ENCODE peak calls at places on chromosomes 4 and X, in ten cellular contexts. One of them, this sample, is unnamed.

GRCh38 chrX:57596109-57596870 is 4.5 kb downstream of the ZXDB start:
- DNase-seq in CD4-positive, CD25-positive, alpha-beta regulatory T cell: no peak
- DNase-seq in PC-3: peak; percentile 63
- DNase-seq in PC-9: no peak
- DNase-seq in cardiac muscle cell: no peak
- DNase-seq in neural progenitor cell: no peak
- DNase-seq in uterus: no peak
- DNase-seq in sigmoid colon: no peak
- DNase-seq in heart right ventricle: no peak
- DNase-seq in thyroid gland: no peak
- DNase-seq in this sample: no peak

GRCh38 chr4:42649870-42650269 is 7.0 kb downstream of the ATP8A1 start:
- DNase-seq in uterus: no peak
- DNase-seq in PC-9: no peak
- DNase-seq in cardiac muscle cell: no peak
- DNase-seq in PC-3: no peak
- DNase-seq in CD4-positive, CD25-positive, alpha-beta regulatory T cell: no peak
- DNase-seq in neural progenitor cell: no peak
- DNase-seq in sigmoid colon: no peak
- DNase-seq in thyroid gland: no peak
- DNase-seq in heart right ventricle: no peak
- DNase-seq in this sample: no peak

GRCh38 chrX:138128025-138128671 is 562.2 kb downstream of the ZIC3 start:
- DNase-seq in sigmoid colon: no peak
- DNase-seq in CD4-positive, CD25-positive, alpha-beta regulatory T cell: peak; percentile 37
- DNase-seq in uterus: no peak
- DNase-seq in thyroid gland: no peak
- DNase-seq in neural progenitor cell: peak; percentile 56
- DNase-seq in cardiac muscle cell: peak; percentile 47
- DNase-seq in PC-9: no peak
- DNase-seq in heart right ventricle: peak; percentile 3
- DNase-seq in PC-3: peak; percentile 75
- DNase-seq in this sample: peak; percentile 8

GRCh38 chr4:82084747-82085146 is 289.0 kb downstream of the HNRNPD start:
- DNase-seq in CD4-positive, CD25-positive, alpha-beta regulatory T cell: no peak
- DNase-seq in PC-9: no peak
- DNase-seq in cardiac muscle cell: no peak
- DNase-seq in heart right ventricle: no peak
- DNase-seq in uterus: no peak
- DNase-seq in PC-3: no peak
- DNase-seq in thyroid gland: no peak
- DNase-seq in sigmoid colon: no peak
- DNase-seq in neural progenitor cell: no peak
- DNase-seq in this sample: no peak

GRCh38 chr4:30720656-30721352 is 635 bp downstream of the PCDH7 start:
- DNase-seq in uterus: peak; percentile 32
- DNase-seq in CD4-positive, CD25-positive, alpha-beta regulatory T cell: no peak
- DNase-seq in PC-9: no peak
- DNase-seq in neural progenitor cell: peak; percentile 66
- DNase-seq in PC-3: peak; percentile 21
- DNase-seq in sigmoid colon: peak; percentile 73
- DNase-seq in thyroid gland: peak; percentile 53
- DNase-seq in heart right ventricle: peak; percentile 14
- DNase-seq in cardiac muscle cell: peak; percentile 74
- DNase-seq in this sample: peak; percentile 66

GRCh38 chrX:154717824-154718223 is 33.1 kb downstream of the GAB3 start:
- DNase-seq in PC-9: no peak
- DNase-seq in cardiac muscle cell: no peak
- DNase-seq in heart right ventricle: no peak
- DNase-seq in CD4-positive, CD25-positive, alpha-beta regulatory T cell: peak; percentile 26
- DNase-seq in sigmoid colon: no peak
- DNase-seq in thyroid gland: no peak
- DNase-seq in PC-3: peak; percentile 70
- DNase-seq in uterus: no peak
- DNase-seq in neural progenitor cell: no peak
- DNase-seq in this sample: peak; percentile 22

GRCh38 chrX:104565791-104566687 is at the start of gene IL1RAPL2:
- DNase-seq in thyroid gland: peak; percentile 52
- DNase-seq in heart right ventricle: peak; percentile 4
- DNase-seq in uterus: no peak
- DNase-seq in CD4-positive, CD25-positive, alpha-beta regulatory T cell: peak; percentile 5
- DNase-seq in PC-9: peak; percentile 65
- DNase-seq in cardiac muscle cell: peak; percentile 89
- DNase-seq in PC-3: peak; percentile 81
- DNase-seq in neural progenitor cell: peak; percentile 83
- DNase-seq in sigmoid colon: no peak
- DNase-seq in this sample: peak; percentile 43

GRCh38 chr4:143089291-143089690 is 95.4 kb upstream of the USP38 start:
- DNase-seq in uterus: no peak
- DNase-seq in CD4-positive, CD25-positive, alpha-beta regulatory T cell: no peak
- DNase-seq in PC-3: no peak
- DNase-seq in thyroid gland: no peak
- DNase-seq in heart right ventricle: no peak
- DNase-seq in sigmoid colon: no peak
- DNase-seq in neural progenitor cell: peak; percentile 3
- DNase-seq in PC-9: no peak
- DNase-seq in cardiac muscle cell: peak; percentile 32
- DNase-seq in this sample: no peak

GRCh38 chr4:138870739-138871633 is 144.6 kb upstream of the NOCT start:
- DNase-seq in heart right ventricle: peak; percentile 58
- DNase-seq in cardiac muscle cell: peak; percentile 86
- DNase-seq in thyroid gland: peak; percentile 61
- DNase-seq in PC-9: peak; percentile 62
- DNase-seq in uterus: peak; percentile 66
- DNase-seq in CD4-positive, CD25-positive, alpha-beta regulatory T cell: peak; percentile 54
- DNase-seq in sigmoid colon: peak; percentile 71
- DNase-seq in neural progenitor cell: peak; percentile 81
- DNase-seq in PC-3: peak; percentile 80
- DNase-seq in this sample: peak; percentile 71

GRCh38 chrX:72735561-72735960 is 21.5 kb upstream of the PHKA1 start:
- DNase-seq in neural progenitor cell: no peak
- DNase-seq in PC-3: no peak
- DNase-seq in thyroid gland: no peak
- DNase-seq in PC-9: no peak
- DNase-seq in uterus: no peak
- DNase-seq in sigmoid colon: no peak
- DNase-seq in CD4-positive, CD25-positive, alpha-beta regulatory T cell: no peak
- DNase-seq in heart right ventricle: no peak
- DNase-seq in cardiac muscle cell: no peak
- DNase-seq in this sample: no peak

GRCh38 chr4:156346959-156347385 is 393.3 kb upstream of the CTSO start:
- DNase-seq in PC-9: no peak
- DNase-seq in heart right ventricle: no peak
- DNase-seq in CD4-positive, CD25-positive, alpha-beta regulatory T cell: no peak
- DNase-seq in sigmoid colon: no peak
- DNase-seq in uterus: no peak
- DNase-seq in thyroid gland: no peak
- DNase-seq in PC-3: peak; percentile 36
- DNase-seq in neural progenitor cell: peak; percentile 10
- DNase-seq in cardiac muscle cell: no peak
- DNase-seq in this sample: peak; percentile 2

GRCh38 chr4:146245246-146245645 is 30.9 kb downstream of the REELD1 start:
- DNase-seq in heart right ventricle: no peak
- DNase-seq in sigmoid colon: no peak
- DNase-seq in thyroid gland: no peak
- DNase-seq in neural progenitor cell: no peak
- DNase-seq in cardiac muscle cell: no peak
- DNase-seq in uterus: no peak
- DNase-seq in PC-3: no peak
- DNase-seq in PC-9: peak; percentile 39
- DNase-seq in CD4-positive, CD25-positive, alpha-beta regulatory T cell: no peak
- DNase-seq in this sample: no peak

GRCh38 chrX:54640721-54641120 is 110.7 kb downstream of the GNL3L start:
- DNase-seq in thyroid gland: no peak
- DNase-seq in neural progenitor cell: no peak
- DNase-seq in CD4-positive, CD25-positive, alpha-beta regulatory T cell: no peak
- DNase-seq in sigmoid colon: no peak
- DNase-seq in cardiac muscle cell: peak; percentile 48
- DNase-seq in PC-9: peak; percentile 52
- DNase-seq in PC-3: peak; percentile 6
- DNase-seq in uterus: no peak
- DNase-seq in heart right ventricle: no peak
- DNase-seq in this sample: no peak

GRCh38 chrX:19839770-19840254 is 47.6 kb downstream of the SH3KBP1 start:
- DNase-seq in uterus: no peak
- DNase-seq in cardiac muscle cell: no peak
- DNase-seq in neural progenitor cell: no peak
- DNase-seq in thyroid gland: no peak
- DNase-seq in PC-3: peak; percentile 72
- DNase-seq in sigmoid colon: no peak
- DNase-seq in heart right ventricle: no peak
- DNase-seq in PC-9: peak; percentile 94
- DNase-seq in CD4-positive, CD25-positive, alpha-beta regulatory T cell: peak; percentile 75
- DNase-seq in this sample: no peak

GRCh38 chrX:30577362-30577961 is at the start of gene TASL:
- DNase-seq in PC-3: no peak
- DNase-seq in CD4-positive, CD25-positive, alpha-beta regulatory T cell: peak; percentile 80
- DNase-seq in neural progenitor cell: no peak
- DNase-seq in PC-9: no peak
- DNase-seq in sigmoid colon: no peak
- DNase-seq in uterus: no peak
- DNase-seq in heart right ventricle: no peak
- DNase-seq in cardiac muscle cell: no peak
- DNase-seq in thyroid gland: no peak
- DNase-seq in this sample: no peak

GRCh38 chrX:48540015-48540350 is 469 bp downstream of the TBC1D25 start:
- DNase-seq in PC-3: no peak
- DNase-seq in thyroid gland: no peak
- DNase-seq in cardiac muscle cell: peak; percentile 74
- DNase-seq in neural progenitor cell: no peak
- DNase-seq in PC-9: no peak
- DNase-seq in sigmoid colon: no peak
- DNase-seq in uterus: peak; percentile 48
- DNase-seq in CD4-positive, CD25-positive, alpha-beta regulatory T cell: no peak
- DNase-seq in heart right ventricle: peak; percentile 29
- DNase-seq in this sample: peak; percentile 82

DNA sequence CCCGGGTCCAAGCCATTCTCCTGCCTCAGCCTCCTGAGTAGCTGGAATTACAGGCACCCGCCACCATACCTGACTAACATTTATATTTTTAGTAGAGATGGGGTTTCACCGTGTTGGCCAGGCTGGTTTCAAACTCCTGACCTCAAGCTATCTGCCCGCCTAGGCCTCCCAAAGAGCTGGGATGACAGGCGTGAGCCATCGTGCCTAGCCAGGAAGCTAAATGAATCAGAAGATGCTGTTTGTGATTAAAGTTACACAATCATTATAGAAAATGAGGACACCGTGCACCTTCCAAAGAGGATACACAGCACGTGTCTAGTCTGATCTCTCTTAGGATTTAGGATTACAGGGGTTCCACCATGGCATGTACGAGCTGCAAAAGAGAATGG is 99.6 kb downstream of the DHRSX start:
- DNase-seq in thyroid gland: no peak
- DNase-seq in heart right ventricle: no peak
- DNase-seq in PC-3: no peak
- DNase-seq in sigmoid colon: no peak
- DNase-seq in PC-9: no peak
- DNase-seq in cardiac muscle cell: no peak
- DNase-seq in CD4-positive, CD25-positive, alpha-beta regulatory T cell: no peak
- DNase-seq in neural progenitor cell: no peak
- DNase-seq in uterus: no peak
- DNase-seq in this sample: no peak
- H3K4me3 ChIP-seq in thyroid gland: no peak overlapping the region
- H3K4me3 ChIP-seq in heart right ventricle: no peak overlapping the region
- H3K4me3 ChIP-seq in PC-3: no peak overlapping the region
- H3K4me3 ChIP-seq in sigmoid colon: no peak overlapping the region
- H3K4me3 ChIP-seq in PC-9: no peak overlapping the region
- H3K4me3 ChIP-seq in cardiac muscle cell: no peak overlapping the region
- H3K4me3 ChIP-seq in CD4-positive, CD25-positive, alpha-beta regulatory T cell: no peak overlapping the region
- H3K4me3 ChIP-seq in neural progenitor cell: no peak overlapping the region
- H3K4me3 ChIP-seq in uterus: no peak overlapping the region
- H3K4me3 ChIP-seq in this sample: no peak overlapping the region

GRCh38 chr4:174210952-174211490 is 72.4 kb downstream of the FBXO8 start:
- DNase-seq in PC-3: peak; percentile 46
- DNase-seq in cardiac muscle cell: no peak
- DNase-seq in heart right ventricle: no peak
- DNase-seq in uterus: no peak
- DNase-seq in thyroid gland: no peak
- DNase-seq in PC-9: no peak
- DNase-seq in sigmoid colon: no peak
- DNase-seq in neural progenitor cell: no peak
- DNase-seq in CD4-positive, CD25-positive, alpha-beta regulatory T cell: no peak
- DNase-seq in this sample: no peak
- H3K27me3 ChIP-seq in PC-3: no peaks in the 10 kb centered on the region
- H3K27me3 ChIP-seq in cardiac muscle cell: peaks cover 66% of the 10 kb centered on the region
- H3K27me3 ChIP-seq in heart right ventricle: peaks cover 89% of the 10 kb centered on the region
- H3K27me3 ChIP-seq in uterus: peaks cover 21% of the 10 kb centered on the region
- H3K27me3 ChIP-seq in thyroid gland: peaks cover 21% of the 10 kb centered on the region
- H3K27me3 ChIP-seq in PC-9: no peaks in the 10 kb centered on the region
- H3K27me3 ChIP-seq in sigmoid colon: no peaks in the 10 kb centered on the region
- H3K27me3 ChIP-seq in neural progenitor cell: peaks cover 100% of the 10 kb centered on the region
- H3K27me3 ChIP-seq in CD4-positive, CD25-positive, alpha-beta regulatory T cell: peaks cover 47% of the 10 kb centered on the region
- H3K27me3 ChIP-seq in this sample: peaks cover 57% of the 10 kb centered on the region

DNA sequence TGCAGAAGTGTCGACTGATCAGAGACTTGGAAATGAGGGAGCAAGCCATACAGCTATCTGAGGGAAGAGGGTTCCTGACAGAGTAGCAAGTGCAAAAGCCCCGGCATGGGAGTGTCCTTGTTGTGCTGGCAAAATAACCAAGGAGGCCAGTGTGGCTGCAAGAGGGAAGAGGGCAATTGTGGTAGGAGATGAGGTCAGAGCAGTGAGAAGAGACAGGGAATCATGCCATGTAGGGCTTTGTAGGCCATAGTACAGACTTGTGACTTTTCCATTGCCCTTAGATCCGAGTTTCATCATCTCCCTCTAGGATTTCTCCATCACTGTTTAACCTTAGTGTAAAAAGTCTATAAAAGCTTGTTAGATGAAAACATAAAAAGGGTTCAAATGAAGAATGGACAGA is 76.2 kb downstream of the DOCK11 start:
- DNase-seq in cardiac muscle cell: no peak
- DNase-seq in neural progenitor cell: no peak
- DNase-seq in PC-3: no peak
- DNase-seq in sigmoid colon: no peak
- DNase-seq in uterus: no peak
- DNase-seq in CD4-positive, CD25-positive, alpha-beta regulatory T cell: no peak
- DNase-seq in PC-9: no peak
- DNase-seq in heart right ventricle: no peak
- DNase-seq in thyroid gland: no peak
- DNase-seq in this sample: no peak
- H3K36me3 ChIP-seq in cardiac muscle cell: no peaks in the 10 kb centered on the region
- H3K36me3 ChIP-seq in neural progenitor cell: no peaks in the 10 kb centered on the region
- H3K36me3 ChIP-seq in PC-3: no peaks in the 10 kb centered on the region
- H3K36me3 ChIP-seq in sigmoid colon: peaks cover 10% of the 10 kb centered on the region
- H3K36me3 ChIP-seq in uterus: no peaks in the 10 kb centered on the region
- H3K36me3 ChIP-seq in CD4-positive, CD25-positive, alpha-beta regulatory T cell: peaks cover 69% of the 10 kb centered on the region
- H3K36me3 ChIP-seq in PC-9: no peaks in the 10 kb centered on the region
- H3K36me3 ChIP-seq in heart right ventricle: no peaks in the 10 kb centered on the region
- H3K36me3 ChIP-seq in thyroid gland: no peaks in the 10 kb centered on the region
- H3K36me3 ChIP-seq in this sample: no peaks in the 10 kb centered on the region

DNA sequence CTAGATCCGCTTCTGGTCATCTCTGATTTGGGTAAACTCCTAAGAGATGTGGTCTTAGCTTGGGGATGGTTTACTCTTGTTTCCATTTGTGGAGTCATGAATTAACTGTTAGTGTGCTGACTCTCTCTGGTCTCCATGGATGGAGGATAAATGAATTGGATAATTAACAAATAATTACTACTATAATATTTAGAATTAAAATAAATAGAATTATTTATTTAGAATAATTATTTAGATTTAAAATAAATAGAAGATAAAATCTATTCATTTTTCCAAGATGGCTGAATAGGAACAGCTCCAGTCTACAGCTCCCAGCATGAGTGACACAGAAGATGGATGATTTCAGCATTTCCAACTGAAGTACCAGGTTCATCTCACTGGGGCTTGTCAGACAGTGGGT is 1587.4 kb upstream of the AGA start:
- DNase-seq in thyroid gland: no peak
- DNase-seq in uterus: no peak
- DNase-seq in CD4-positive, CD25-positive, alpha-beta regulatory T cell: no peak
- DNase-seq in heart right ventricle: no peak
- DNase-seq in sigmoid colon: no peak
- DNase-seq in PC-9: no peak
- DNase-seq in cardiac muscle cell: no peak
- DNase-seq in PC-3: no peak
- DNase-seq in neural progenitor cell: no peak
- DNase-seq in this sample: no peak
- H3K4me3 ChIP-seq in thyroid gland: no peak overlapping the region
- H3K4me3 ChIP-seq in uterus: no peak overlapping the region
- H3K4me3 ChIP-seq in CD4-positive, CD25-positive, alpha-beta regulatory T cell: no peak overlapping the region
- H3K4me3 ChIP-seq in heart right ventricle: no peak overlapping the region
- H3K4me3 ChIP-seq in sigmoid colon: no peak overlapping the region
- H3K4me3 ChIP-seq in PC-9: no peak overlapping the region
- H3K4me3 ChIP-seq in cardiac muscle cell: no peak overlapping the region
- H3K4me3 ChIP-seq in PC-3: no peak overlapping the region
- H3K4me3 ChIP-seq in neural progenitor cell: no peak overlapping the region
- H3K4me3 ChIP-seq in this sample: no peak overlapping the region

This sample was measured in H7.